ENCODE peak calls at places on chromosome 18, in seven cellular contexts. One of them, this sample, is unnamed.

GRCh38 chr18:79694895-79695213 is 15.3 kb downstream of the CTDP1 start:
- DNase-seq in neural progenitor cell: no peak
- DNase-seq in tibial nerve: no peak
- DNase-seq in endothelial cell of umbilical vein: no peak
- DNase-seq in right lobe of liver: no peak
- DNase-seq in heart left ventricle: no peak
- DNase-seq in coronary artery: no peak
- DNase-seq in this sample: no peak

GRCh38 chr18:76426738-76427305 is 68.2 kb downstream of the ZNF516 start:
- DNase-seq in neural progenitor cell: peak; percentile 70
- DNase-seq in tibial nerve: no peak
- DNase-seq in endothelial cell of umbilical vein: no peak
- DNase-seq in right lobe of liver: no peak
- DNase-seq in heart left ventricle: no peak
- DNase-seq in coronary artery: peak; percentile 66
- DNase-seq in this sample: no peak

GRCh38 chr18:42296192-42296591 is 341.2 kb downstream of the PIK3C3 start:
- DNase-seq in neural progenitor cell: no peak
- DNase-seq in tibial nerve: no peak
- DNase-seq in endothelial cell of umbilical vein: no peak
- DNase-seq in right lobe of liver: no peak
- DNase-seq in heart left ventricle: no peak
- DNase-seq in coronary artery: no peak
- DNase-seq in this sample: no peak

GRCh38 chr18:79945118-79946042 is 6.1 kb downstream of the SLC66A2 start:
- DNase-seq in neural progenitor cell: no peak
- DNase-seq in tibial nerve: no peak
- DNase-seq in endothelial cell of umbilical vein: no peak
- DNase-seq in right lobe of liver: peak; percentile 22
- DNase-seq in heart left ventricle: no peak
- DNase-seq in coronary artery: peak; percentile 70
- DNase-seq in this sample: no peak

GRCh38 chr18:44568343-44568742 is 112.3 kb upstream of the SETBP1 start:
- DNase-seq in neural progenitor cell: no peak
- DNase-seq in tibial nerve: no peak
- DNase-seq in endothelial cell of umbilical vein: no peak
- DNase-seq in right lobe of liver: no peak
- DNase-seq in heart left ventricle: no peak
- DNase-seq in coronary artery: no peak
- DNase-seq in this sample: no peak

GRCh38 chr18:54606835-54607212 is 15.8 kb downstream of the DYNAP start:
- DNase-seq in neural progenitor cell: no peak
- DNase-seq in tibial nerve: no peak
- DNase-seq in endothelial cell of umbilical vein: no peak
- DNase-seq in right lobe of liver: no peak
- DNase-seq in heart left ventricle: no peak
- DNase-seq in coronary artery: no peak
- DNase-seq in this sample: no peak

GRCh38 chr18:75008186-75008585 is 200.8 kb downstream of the PTGR3 start:
- DNase-seq in neural progenitor cell: no peak
- DNase-seq in tibial nerve: no peak
- DNase-seq in endothelial cell of umbilical vein: no peak
- DNase-seq in right lobe of liver: no peak
- DNase-seq in heart left ventricle: no peak
- DNase-seq in coronary artery: no peak
- DNase-seq in this sample: no peak

GRCh38 chr18:58887613-58887963 is 22.9 kb downstream of the ZNF532 start:
- DNase-seq in neural progenitor cell: no peak
- DNase-seq in tibial nerve: peak; percentile 51
- DNase-seq in endothelial cell of umbilical vein: peak; percentile 78
- DNase-seq in right lobe of liver: peak; percentile 57
- DNase-seq in heart left ventricle: peak; percentile 79
- DNase-seq in coronary artery: no peak
- DNase-seq in this sample: peak; percentile 78

GRCh38 chr18:62329676-62330454 is 4.8 kb downstream of the TNFRSF11A start:
- DNase-seq in neural progenitor cell: no peak
- DNase-seq in tibial nerve: no peak
- DNase-seq in endothelial cell of umbilical vein: peak; percentile 85
- DNase-seq in right lobe of liver: peak; percentile 43
- DNase-seq in heart left ventricle: peak; percentile 52
- DNase-seq in coronary artery: no peak
- DNase-seq in this sample: peak; percentile 82

GRCh38 chr18:56139792-56140254 is 498.6 kb downstream of the TXNL1 start:
- DNase-seq in neural progenitor cell: no peak
- DNase-seq in tibial nerve: no peak
- DNase-seq in endothelial cell of umbilical vein: no peak
- DNase-seq in right lobe of liver: peak; percentile 14
- DNase-seq in heart left ventricle: no peak
- DNase-seq in coronary artery: no peak
- DNase-seq in this sample: peak; percentile 66

GRCh38 chr18:13268035-13268700 is 49.6 kb downstream of the LDLRAD4 start:
- DNase-seq in neural progenitor cell: peak; percentile 85
- DNase-seq in tibial nerve: no peak
- DNase-seq in endothelial cell of umbilical vein: peak; percentile 65
- DNase-seq in right lobe of liver: no peak
- DNase-seq in heart left ventricle: no peak
- DNase-seq in coronary artery: no peak
- DNase-seq in this sample: peak; percentile 19

GRCh38 chr18:10878703-10879102 is 270.7 kb downstream of the PIEZO2 start:
- DNase-seq in neural progenitor cell: no peak
- DNase-seq in tibial nerve: no peak
- DNase-seq in endothelial cell of umbilical vein: no peak
- DNase-seq in right lobe of liver: no peak
- DNase-seq in heart left ventricle: no peak
- DNase-seq in coronary artery: no peak
- DNase-seq in this sample: no peak

GRCh38 chr18:78914586-78914935 is 65.1 kb upstream of the SALL3 start:
- DNase-seq in neural progenitor cell: no peak
- DNase-seq in tibial nerve: no peak
- DNase-seq in endothelial cell of umbilical vein: no peak
- DNase-seq in right lobe of liver: no peak
- DNase-seq in heart left ventricle: no peak
- DNase-seq in coronary artery: no peak
- DNase-seq in this sample: no peak

GRCh38 chr18:74375999-74376398 is 60.4 kb downstream of the C18orf63 start:
- DNase-seq in neural progenitor cell: no peak
- DNase-seq in tibial nerve: no peak
- DNase-seq in endothelial cell of umbilical vein: no peak
- DNase-seq in right lobe of liver: no peak
- DNase-seq in heart left ventricle: no peak
- DNase-seq in coronary artery: no peak
- DNase-seq in this sample: no peak

GRCh38 chr18:62678847-62679535 is 36.4 kb upstream of the PHLPP1 start:
- DNase-seq in neural progenitor cell: peak; percentile 15
- DNase-seq in tibial nerve: no peak
- DNase-seq in endothelial cell of umbilical vein: no peak
- DNase-seq in right lobe of liver: no peak
- DNase-seq in heart left ventricle: no peak
- DNase-seq in coronary artery: no peak
- DNase-seq in this sample: no peak

GRCh38 chr18:32956591-32957310 is 183.9 kb upstream of the KLHL14 start:
- DNase-seq in neural progenitor cell: peak; percentile 36
- DNase-seq in tibial nerve: no peak
- DNase-seq in endothelial cell of umbilical vein: peak; percentile 61
- DNase-seq in right lobe of liver: no peak
- DNase-seq in heart left ventricle: no peak
- DNase-seq in coronary artery: no peak
- DNase-seq in this sample: peak; percentile 22

GRCh38 chr18:12305211-12305610 is 2.8 kb upstream of the TUBB6 start:
- DNase-seq in neural progenitor cell: no peak
- DNase-seq in tibial nerve: no peak
- DNase-seq in endothelial cell of umbilical vein: no peak
- DNase-seq in right lobe of liver: no peak
- DNase-seq in heart left ventricle: no peak
- DNase-seq in coronary artery: peak; percentile 72
- DNase-seq in this sample: no peak

GRCh38 chr18:26040051-26040656 is 50.3 kb downstream of the SS18 start:
- DNase-seq in neural progenitor cell: no peak
- DNase-seq in tibial nerve: no peak
- DNase-seq in endothelial cell of umbilical vein: peak; percentile 56
- DNase-seq in right lobe of liver: no peak
- DNase-seq in heart left ventricle: no peak
- DNase-seq in coronary artery: no peak
- DNase-seq in this sample: no peak

GRCh38 chr18:58867281-58867961 is 2.7 kb downstream of the ZNF532 start:
- DNase-seq in neural progenitor cell: peak; percentile 39
- DNase-seq in tibial nerve: no peak
- DNase-seq in endothelial cell of umbilical vein: no peak
- DNase-seq in right lobe of liver: no peak
- DNase-seq in heart left ventricle: no peak
- DNase-seq in coronary artery: no peak
- DNase-seq in this sample: no peak

GRCh38 chr18:73895701-73896100 is 251.9 kb downstream of the FBXO15 start:
- DNase-seq in neural progenitor cell: no peak
- DNase-seq in tibial nerve: no peak
- DNase-seq in endothelial cell of umbilical vein: no peak
- DNase-seq in right lobe of liver: no peak
- DNase-seq in heart left ventricle: no peak
- DNase-seq in coronary artery: no peak
- DNase-seq in this sample: no peak

GRCh38 chr18:57790316-57790715 is 12.8 kb downstream of the ATP8B1 start:
- DNase-seq in neural progenitor cell: no peak
- DNase-seq in tibial nerve: no peak
- DNase-seq in endothelial cell of umbilical vein: no peak
- DNase-seq in right lobe of liver: no peak
- DNase-seq in heart left ventricle: no peak
- DNase-seq in coronary artery: no peak
- DNase-seq in this sample: no peak

GRCh38 chr18:57787068-57787682 is 15.9 kb downstream of the ATP8B1 start:
- DNase-seq in neural progenitor cell: no peak
- DNase-seq in tibial nerve: no peak
- DNase-seq in endothelial cell of umbilical vein: peak; percentile 63
- DNase-seq in right lobe of liver: no peak
- DNase-seq in heart left ventricle: no peak
- DNase-seq in coronary artery: no peak
- DNase-seq in this sample: no peak

GRCh38 chr18:57791192-57791591 is 11.9 kb downstream of the ATP8B1 start:
- DNase-seq in neural progenitor cell: no peak
- DNase-seq in tibial nerve: no peak
- DNase-seq in endothelial cell of umbilical vein: no peak
- DNase-seq in right lobe of liver: no peak
- DNase-seq in heart left ventricle: no peak
- DNase-seq in coronary artery: no peak
- DNase-seq in this sample: no peak

GRCh38 chr18:57789759-57790158 is 13.4 kb downstream of the ATP8B1 start:
- DNase-seq in neural progenitor cell: no peak
- DNase-seq in tibial nerve: no peak
- DNase-seq in endothelial cell of umbilical vein: no peak
- DNase-seq in right lobe of liver: no peak
- DNase-seq in heart left ventricle: no peak
- DNase-seq in coronary artery: no peak
- DNase-seq in this sample: no peak

GRCh38 chr18:57789105-57789504 is 14.0 kb downstream of the ATP8B1 start:
- DNase-seq in neural progenitor cell: no peak
- DNase-seq in tibial nerve: no peak
- DNase-seq in endothelial cell of umbilical vein: no peak
- DNase-seq in right lobe of liver: no peak
- DNase-seq in heart left ventricle: no peak
- DNase-seq in coronary artery: no peak
- DNase-seq in this sample: no peak
- H3K27ac ChIP-seq in neural progenitor cell: no peak overlapping the region
- H3K27ac ChIP-seq in tibial nerve: peak overlapping the region; percentile 88
- H3K27ac ChIP-seq in endothelial cell of umbilical vein: peak overlapping the region; percentile 88
- H3K27ac ChIP-seq in right lobe of liver: peak overlapping the region; percentile 65
- H3K27ac ChIP-seq in heart left ventricle: peak overlapping the region; percentile 77
- H3K27ac ChIP-seq in coronary artery: peak overlapping the region; percentile 85
- H3K27ac ChIP-seq in this sample: peak overlapping the region; percentile 89

DNA sequence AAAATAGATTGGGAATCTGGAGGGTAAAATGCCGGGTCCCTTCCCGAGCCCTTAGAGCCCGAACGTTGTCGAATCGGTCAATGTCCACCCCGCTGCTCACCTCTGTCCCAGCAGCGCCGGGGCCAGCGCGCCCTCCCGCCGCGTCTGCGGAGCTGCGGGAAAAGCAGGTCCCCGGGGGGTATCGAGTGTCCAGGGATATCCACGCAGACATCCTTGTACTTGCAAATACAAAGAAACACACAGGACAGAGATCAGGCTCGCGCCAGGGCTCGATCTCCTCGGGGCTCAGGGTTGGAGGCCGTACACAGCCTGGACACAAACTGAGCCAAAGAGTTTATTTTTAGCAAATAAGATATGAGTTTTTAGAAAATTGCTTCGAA is 2.3 kb upstream of the GATA6 start:
- DNase-seq in neural progenitor cell: peak; percentile 58
- DNase-seq in tibial nerve: no peak
- DNase-seq in endothelial cell of umbilical vein: no peak
- DNase-seq in right lobe of liver: peak; percentile 39
- DNase-seq in heart left ventricle: peak; percentile 39
- DNase-seq in coronary artery: no peak
- DNase-seq in this sample: no peak
- H3K4me3 ChIP-seq in neural progenitor cell: no peak overlapping the region
- H3K4me3 ChIP-seq in tibial nerve: no peak overlapping the region
- H3K4me3 ChIP-seq in endothelial cell of umbilical vein: peak overlapping the region; percentile 84
- H3K4me3 ChIP-seq in right lobe of liver: peak overlapping the region; percentile 93
- H3K4me3 ChIP-seq in heart left ventricle: peak overlapping the region; percentile 87
- H3K4me3 ChIP-seq in coronary artery: peak overlapping the region; percentile 90
- H3K4me3 ChIP-seq in this sample: peak overlapping the region; percentile 9

GRCh38 chr18:52715961-52716360 is 376.0 kb downstream of the DCC start:
- DNase-seq in neural progenitor cell: no peak
- DNase-seq in tibial nerve: no peak
- DNase-seq in endothelial cell of umbilical vein: no peak
- DNase-seq in right lobe of liver: no peak
- DNase-seq in heart left ventricle: no peak
- DNase-seq in coronary artery: no peak
- DNase-seq in this sample: no peak

GRCh38 chr18:52722904-52723303 is 382.9 kb downstream of the DCC start:
- DNase-seq in neural progenitor cell: peak; percentile 63
- DNase-seq in tibial nerve: no peak
- DNase-seq in endothelial cell of umbilical vein: no peak
- DNase-seq in right lobe of liver: no peak
- DNase-seq in heart left ventricle: no peak
- DNase-seq in coronary artery: no peak
- DNase-seq in this sample: no peak

GRCh38 chr18:52715421-52715820 is 375.4 kb downstream of the DCC start:
- DNase-seq in neural progenitor cell: no peak
- DNase-seq in tibial nerve: no peak
- DNase-seq in endothelial cell of umbilical vein: no peak
- DNase-seq in right lobe of liver: no peak
- DNase-seq in heart left ventricle: no peak
- DNase-seq in coronary artery: no peak
- DNase-seq in this sample: no peak

GRCh38 chr18:52716926-52717325 is 376.9 kb downstream of the DCC start:
- DNase-seq in neural progenitor cell: peak; percentile 8
- DNase-seq in tibial nerve: no peak
- DNase-seq in endothelial cell of umbilical vein: no peak
- DNase-seq in right lobe of liver: no peak
- DNase-seq in heart left ventricle: no peak
- DNase-seq in coronary artery: no peak
- DNase-seq in this sample: peak; percentile 8
- TF ChIP-seq CTCF in neural progenitor cell: peak; percentile 28
- TF ChIP-seq CTCF in tibial nerve: peak; percentile 16
- TF ChIP-seq CTCF in endothelial cell of umbilical vein: no peak
- TF ChIP-seq CTCF in right lobe of liver: peak; percentile 37
- TF ChIP-seq CTCF in heart left ventricle: no peak
- TF ChIP-seq CTCF in coronary artery: no peak
- TF ChIP-seq CTCF in this sample: peak; percentile 26

DNA sequence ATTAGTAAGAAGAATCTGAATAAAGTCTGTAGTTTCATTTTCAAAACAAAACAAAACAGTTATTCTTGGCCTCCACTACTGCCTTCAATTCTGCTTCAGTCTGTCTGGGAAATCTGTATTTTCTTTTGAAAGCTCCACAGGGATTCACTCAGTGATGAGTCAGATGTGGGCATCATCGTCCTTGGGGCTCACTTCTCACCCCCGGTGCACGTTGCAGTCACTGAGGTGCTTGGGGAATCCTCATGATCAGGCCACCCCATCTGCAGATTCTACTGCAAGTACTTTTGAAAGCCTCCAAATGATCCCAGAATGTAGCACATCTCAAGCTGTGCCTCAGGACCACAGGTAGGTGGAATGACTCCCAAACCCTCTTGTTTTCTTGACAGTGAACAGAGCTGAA is 34.3 kb downstream of the LPIN2 start:
- DNase-seq in neural progenitor cell: no peak
- DNase-seq in tibial nerve: no peak
- DNase-seq in endothelial cell of umbilical vein: peak; percentile 75
- DNase-seq in right lobe of liver: no peak
- DNase-seq in heart left ventricle: no peak
- DNase-seq in coronary artery: no peak
- DNase-seq in this sample: peak; percentile 88
- H3K27ac ChIP-seq in neural progenitor cell: no peak overlapping the region
- H3K27ac ChIP-seq in tibial nerve: peak overlapping the region; percentile 85
- H3K27ac ChIP-seq in endothelial cell of umbilical vein: peak overlapping the region; percentile 75
- H3K27ac ChIP-seq in right lobe of liver: peak overlapping the region; percentile 94
- H3K27ac ChIP-seq in heart left ventricle: peak overlapping the region; percentile 39
- H3K27ac ChIP-seq in coronary artery: peak overlapping the region; percentile 87
- H3K27ac ChIP-seq in this sample: peak overlapping the region; percentile 94